ENCODE peak calls at places on chromosomes 16 and 17, in eight cellular contexts. B is stomach; U is PC-9; F is psoas muscle; A is GM23248; D is neuronal stem cell; X is Panc1; N is CD8-positive, alpha-beta T cell. V is an unnamed sample.
A peak's percentile ranks its signal among the peaks of the same experiment; 100 is the strongest.

GRCh38 chr16:24670623-24671454 is 58.6 kb upstream of the TNRC6A start:
- DNase-seq in A (peak; percentile 93), X (no peak), B (no peak), F (peak; percentile 68), D (peak; percentile 55), N (no peak), U (no peak), V (peak; percentile 40)

GRCh38 chr16:11272921-11273720 is at the start of gene PRM3:
- DNase-seq in A (no peak), N (no peak), D (no peak), B (no peak), X (no peak), F (no peak), U (no peak), V (no peak)

GRCh38 chr16:62067182-62067581 is 30.9 kb upstream of the CDH8 start:
- DNase-seq in D (no peak), X (no peak), F (no peak), A (no peak), N (no peak), U (no peak), B (no peak), V (no peak)

GRCh38 chr16:89383095-89384003 is 107.0 kb downstream of the ANKRD11 start:
- DNase-seq in U (peak; percentile 82), A (no peak), D (no peak), F (peak; percentile 60), N (peak; percentile 32), B (peak; percentile 71), X (no peak), V (peak; percentile 62)

GRCh38 chr17:79243603-79243990 is 169.0 kb downstream of the ENGASE start:
- DNase-seq in D (no peak), N (no peak), A (no peak), X (no peak), B (no peak), U (no peak), F (no peak), V (no peak)

GRCh38 chr17:72725432-72726068 is 366.9 kb downstream of the SLC39A11 start:
- DNase-seq in U (peak; percentile 69), A (peak; percentile 76), F (peak; percentile 62), D (peak; percentile 65), N (peak; percentile 49), B (peak; percentile 69), X (no peak), V (peak; percentile 40)

GRCh38 chr17:65047939-65048338 is 8.6 kb downstream of the GNA13 start:
- DNase-seq in X (no peak), U (no peak), F (no peak), A (no peak), B (no peak), N (no peak), D (no peak), V (no peak)

GRCh38 chr17:67718325-67718941 is 697 bp downstream of the NOL11 start:
- DNase-seq in U (no peak), B (no peak), N (no peak), F (no peak), D (no peak), X (no peak), A (peak; percentile 73), V (no peak)

GRCh38 chr17:73952498-73953205 is 250.8 kb upstream of the RPL38 start:
- DNase-seq in U (no peak), D (peak; percentile 54), B (peak; percentile 36), N (peak; percentile 49), F (peak; percentile 52), A (peak; percentile 13), X (no peak), V (no peak)

GRCh38 chr17:64531955-64532371 is 25.2 kb downstream of the CEP95 start:
- DNase-seq in U (no peak), A (peak; percentile 56), B (no peak), X (no peak), N (no peak), F (no peak), D (no peak), V (no peak)

GRCh38 chr16:49280022-49280741 is 1.5 kb downstream of the CBLN1 start:
- DNase-seq in F (no peak), U (no peak), X (no peak), N (no peak), D (no peak), B (no peak), A (peak; percentile 22), V (no peak)

GRCh38 chr16:22235839-22236745 is 30.0 kb downstream of the EEF2K start:
- DNase-seq in F (no peak), A (peak; percentile 43), N (no peak), D (no peak), X (no peak), U (no peak), B (no peak), V (no peak)

GRCh38 chr16:4298761-4299522 is 16.9 kb upstream of the GLIS2 start:
- DNase-seq in D (no peak), U (peak; percentile 96), A (peak; percentile 97), X (peak; percentile 76), B (peak; percentile 83), F (peak; percentile 82), N (no peak), V (peak; percentile 87)

GRCh38 chr17:66272699-66273390 is 29.6 kb upstream of the PRKCA start:
- DNase-seq in X (no peak), U (peak; percentile 39), F (no peak), A (peak; percentile 94), D (no peak), B (no peak), N (no peak), V (no peak)

GRCh38 chr17:40750391-40750790 is 4.7 kb downstream of the KRT25 start:
- DNase-seq in X (no peak), D (no peak), F (no peak), A (no peak), B (no peak), N (no peak), U (no peak), V (no peak)

GRCh38 chr16:49934557-49935260 is 78.8 kb upstream of the ZNF423 start:
- DNase-seq in N (no peak), B (no peak), F (no peak), U (no peak), D (no peak), X (no peak), A (no peak), V (no peak)

GRCh38 chr17:44758414-44759095 is at the start of gene ADAM11:
- DNase-seq in N (no peak), X (no peak), B (no peak), U (no peak), D (no peak), A (peak; percentile 41), F (no peak), V (no peak)

DNA sequence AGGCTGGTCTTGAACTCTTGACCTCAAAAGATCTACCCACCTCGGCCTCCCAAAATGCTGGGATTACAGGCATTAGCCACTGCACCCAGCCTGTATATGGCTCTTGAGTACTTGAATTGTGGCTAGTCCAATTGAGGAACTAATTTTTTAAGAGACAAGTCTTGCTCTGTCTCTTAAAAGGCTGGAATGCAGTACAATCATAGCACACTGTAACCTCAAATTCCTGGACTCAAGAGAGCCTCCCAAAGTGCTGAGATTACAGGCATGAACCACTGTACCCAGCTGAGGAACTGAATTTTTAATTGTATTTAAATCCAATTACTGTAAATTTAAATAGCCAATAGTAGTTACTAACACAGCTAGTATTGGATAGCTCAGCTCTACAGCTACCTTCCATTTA is 50.6 kb downstream of the MED13 start:
- DNase-seq in B (no peak), X (no peak), U (no peak), N (no peak), A (peak; percentile 24), F (no peak), D (no peak), V (no peak)
- H3K36me3 ChIP-seq in B (peaks cover 77% of the 10 kb centered on the region), X (peaks cover 24% of the 10 kb centered on the region), U (peaks cover 39% of the 10 kb centered on the region), N (peaks cover 7% of the 10 kb centered on the region), A (peaks cover 32% of the 10 kb centered on the region), F (peaks cover 79% of the 10 kb centered on the region), D (peaks cover 8% of the 10 kb centered on the region), V (peaks cover 7% of the 10 kb centered on the region)

DNA sequence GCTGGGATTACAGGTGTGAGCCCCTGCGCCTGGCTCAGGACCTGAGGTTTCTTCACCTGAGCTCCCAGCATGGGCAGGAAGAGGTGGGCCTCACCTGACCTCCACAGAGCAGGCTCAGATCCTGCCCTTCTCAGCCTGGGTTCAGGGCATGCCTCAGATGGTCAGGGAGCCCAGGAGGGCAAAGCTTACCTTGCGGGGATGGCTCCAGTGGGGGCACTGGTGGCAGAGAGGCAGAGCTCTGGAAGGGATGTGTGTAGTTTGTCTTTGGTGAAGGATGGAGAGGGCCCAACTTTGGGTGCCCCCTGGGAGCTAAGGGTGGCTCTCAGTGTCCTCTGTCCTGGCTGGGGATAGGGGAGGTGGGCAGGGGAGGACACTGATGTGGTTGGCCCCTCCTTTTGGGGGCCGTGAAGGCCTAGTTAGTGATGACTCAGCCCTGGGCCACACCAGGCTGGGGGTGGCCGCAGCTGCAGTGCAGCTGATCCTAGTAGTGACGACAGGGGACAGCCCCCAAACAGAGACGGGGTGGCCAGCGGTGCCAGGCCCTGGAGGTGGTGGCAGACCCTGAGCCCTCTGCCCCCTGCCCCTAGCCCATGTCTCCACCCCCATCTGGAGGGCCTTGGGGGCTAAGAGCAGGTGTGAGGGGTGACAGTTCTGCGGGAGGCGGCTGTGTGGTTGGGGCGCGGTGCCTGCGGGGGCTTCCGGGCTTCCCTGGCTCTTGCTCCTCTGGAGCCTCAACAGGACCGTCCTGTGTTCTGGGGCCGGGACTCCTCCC is 5.8 kb downstream of the NHERF2 start:
- DNase-seq in X (no peak), F (no peak), U (no peak), B (no peak), A (peak; percentile 44), D (no peak), N (no peak), V (no peak)
- H3K4me1 ChIP-seq in X (peaks cover 83% of the 10 kb centered on the region), F (peaks cover 8% of the 10 kb centered on the region), U (peaks cover 15% of the 10 kb centered on the region), B (peaks cover 91% of the 10 kb centered on the region), A (peaks cover 26% of the 10 kb centered on the region), D (peaks cover 9% of the 10 kb centered on the region), N (no peaks in the 10 kb centered on the region), V (no peaks in the 10 kb centered on the region)

DNA sequence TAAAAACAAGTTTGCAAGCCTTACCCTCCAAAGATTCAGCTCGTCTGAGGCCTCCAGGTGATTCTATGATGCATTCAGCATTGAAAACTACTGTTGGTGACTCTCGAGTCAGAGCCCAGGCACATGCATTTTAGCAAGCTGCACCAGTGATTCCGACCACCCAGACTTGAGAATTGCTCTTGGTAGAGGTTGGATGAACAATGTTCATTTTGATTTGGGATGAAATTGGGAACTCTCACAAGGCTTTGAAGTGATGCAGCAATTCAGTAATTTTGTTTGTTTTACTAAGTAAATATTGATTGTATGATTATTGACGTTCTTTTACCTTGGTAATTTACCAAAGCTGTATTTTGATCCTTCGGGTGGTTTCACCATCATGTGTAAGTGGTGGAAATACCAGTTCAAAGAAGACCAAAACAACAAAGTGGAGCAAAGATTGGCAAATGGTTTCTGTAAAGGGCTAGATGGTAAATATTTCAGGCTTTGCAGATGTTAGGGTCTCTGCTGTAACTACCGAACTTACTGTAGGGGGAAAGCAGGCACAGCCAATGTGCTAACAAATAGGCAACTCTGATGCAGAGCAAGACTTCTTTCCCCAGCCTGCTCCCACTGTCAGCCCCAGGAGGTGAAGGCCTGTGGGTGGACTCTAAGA is 11.8 kb downstream of the ALDH3A2 start:
- DNase-seq in N (no peak), X (no peak), F (no peak), D (no peak), B (no peak), A (no peak), U (no peak), V (no peak)
- H3K36me3 ChIP-seq in N (peaks cover 8% of the 10 kb centered on the region), X (no peaks in the 10 kb centered on the region), F (peaks cover 95% of the 10 kb centered on the region), D (peaks cover 29% of the 10 kb centered on the region), B (peaks cover 80% of the 10 kb centered on the region), A (peaks cover 11% of the 10 kb centered on the region), U (peaks cover 88% of the 10 kb centered on the region), V (peaks cover 9% of the 10 kb centered on the region)

DNA sequence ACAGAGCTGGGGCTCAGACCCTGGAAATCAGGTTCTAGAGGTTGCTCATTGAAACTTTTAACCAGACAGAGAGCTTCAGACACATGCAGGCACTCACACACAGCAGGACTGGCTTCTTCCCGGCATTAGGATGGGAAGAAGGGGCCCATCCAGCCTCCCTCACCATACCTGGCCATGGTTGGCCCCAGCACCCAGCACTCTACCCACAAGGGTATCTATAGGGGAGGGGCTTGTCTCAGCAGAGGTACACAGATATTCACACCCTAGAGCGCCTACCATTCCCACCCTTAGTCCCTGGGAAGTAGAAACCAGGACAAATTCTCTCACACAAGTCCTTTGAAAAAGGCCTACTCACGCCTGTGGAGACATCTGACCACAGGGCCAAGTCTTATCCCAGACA is 20.5 kb upstream of the CCL2 start:
- DNase-seq in U (no peak), F (no peak), X (no peak), D (no peak), B (no peak), A (no peak), N (no peak), V (no peak)
- H3K4me1 ChIP-seq in U (no peaks in the 10 kb centered on the region), F (peaks cover 17% of the 10 kb centered on the region), X (peaks cover 33% of the 10 kb centered on the region), D (peaks cover 15% of the 10 kb centered on the region), B (peaks cover 44% of the 10 kb centered on the region), A (peaks cover 23% of the 10 kb centered on the region), N (no peaks in the 10 kb centered on the region), V (peaks cover 26% of the 10 kb centered on the region)